ENCODE peak calls at places on chromosomes 3 and 15, in ten cellular contexts. One of them, this sample, is unnamed.

GRCh38 chr15:35427091-35427490 is 118.9 kb downstream of the DPH6 start:
- DNase-seq in left ventricle myocardium inferior: no peak
- DNase-seq in CD8-positive, alpha-beta memory T cell: no peak
- DNase-seq in GM23338: no peak
- DNase-seq in fibroblast of mammary gland: peak; percentile 80
- DNase-seq in brain microvascular endothelial cell: peak; percentile 58
- DNase-seq in choroid plexus epithelial cell: peak; percentile 94
- DNase-seq in fibroblast of the aortic adventitia: peak; percentile 83
- DNase-seq in fibroblast of pulmonary artery: peak; percentile 85
- DNase-seq in cardiac muscle cell: no peak
- DNase-seq in this sample: peak; percentile 89

GRCh38 chr15:23644829-23645228 is 2.8 kb downstream of the MAGEL2 start:
- DNase-seq in left ventricle myocardium inferior: no peak
- DNase-seq in CD8-positive, alpha-beta memory T cell: no peak
- DNase-seq in GM23338: no peak
- DNase-seq in fibroblast of mammary gland: no peak
- DNase-seq in brain microvascular endothelial cell: no peak
- DNase-seq in choroid plexus epithelial cell: no peak
- DNase-seq in fibroblast of the aortic adventitia: no peak
- DNase-seq in fibroblast of pulmonary artery: no peak
- DNase-seq in cardiac muscle cell: no peak
- DNase-seq in this sample: no peak

GRCh38 chr15:56366211-56366610 is 985 bp downstream of the TEX9 start:
- DNase-seq in left ventricle myocardium inferior: no peak
- DNase-seq in CD8-positive, alpha-beta memory T cell: no peak
- DNase-seq in GM23338: peak; percentile 36
- DNase-seq in fibroblast of mammary gland: no peak
- DNase-seq in brain microvascular endothelial cell: no peak
- DNase-seq in choroid plexus epithelial cell: no peak
- DNase-seq in fibroblast of the aortic adventitia: no peak
- DNase-seq in fibroblast of pulmonary artery: no peak
- DNase-seq in cardiac muscle cell: no peak
- DNase-seq in this sample: no peak

GRCh38 chr15:48962662-48963523 is 826 bp downstream of the SHC4 start:
- DNase-seq in left ventricle myocardium inferior: peak; percentile 43
- DNase-seq in CD8-positive, alpha-beta memory T cell: no peak
- DNase-seq in GM23338: peak; percentile 67
- DNase-seq in fibroblast of mammary gland: peak; percentile 48
- DNase-seq in brain microvascular endothelial cell: peak; percentile 28
- DNase-seq in choroid plexus epithelial cell: peak; percentile 64
- DNase-seq in fibroblast of the aortic adventitia: peak; percentile 58
- DNase-seq in fibroblast of pulmonary artery: peak; percentile 59
- DNase-seq in cardiac muscle cell: peak; percentile 58
- DNase-seq in this sample: peak; percentile 45

GRCh38 chr15:41968738-41969137 is 3.6 kb downstream of the EHD4 start:
- DNase-seq in left ventricle myocardium inferior: no peak
- DNase-seq in CD8-positive, alpha-beta memory T cell: no peak
- DNase-seq in GM23338: no peak
- DNase-seq in fibroblast of mammary gland: peak; percentile 42
- DNase-seq in brain microvascular endothelial cell: no peak
- DNase-seq in choroid plexus epithelial cell: no peak
- DNase-seq in fibroblast of the aortic adventitia: no peak
- DNase-seq in fibroblast of pulmonary artery: no peak
- DNase-seq in cardiac muscle cell: no peak
- DNase-seq in this sample: no peak

GRCh38 chr3:184405075-184406060 is 25.5 kb downstream of the CHRD start:
- DNase-seq in left ventricle myocardium inferior: no peak
- DNase-seq in CD8-positive, alpha-beta memory T cell: no peak
- DNase-seq in GM23338: no peak
- DNase-seq in fibroblast of mammary gland: no peak
- DNase-seq in brain microvascular endothelial cell: no peak
- DNase-seq in choroid plexus epithelial cell: no peak
- DNase-seq in fibroblast of the aortic adventitia: no peak
- DNase-seq in fibroblast of pulmonary artery: no peak
- DNase-seq in cardiac muscle cell: no peak
- DNase-seq in this sample: no peak

GRCh38 chr3:12393894-12394293 is 90.4 kb upstream of the TSEN2 start:
- DNase-seq in left ventricle myocardium inferior: no peak
- DNase-seq in CD8-positive, alpha-beta memory T cell: no peak
- DNase-seq in GM23338: no peak
- DNase-seq in fibroblast of mammary gland: peak; percentile 97
- DNase-seq in brain microvascular endothelial cell: no peak
- DNase-seq in choroid plexus epithelial cell: peak; percentile 94
- DNase-seq in fibroblast of the aortic adventitia: peak; percentile 99
- DNase-seq in fibroblast of pulmonary artery: peak; percentile 98
- DNase-seq in cardiac muscle cell: no peak
- DNase-seq in this sample: peak; percentile 94

GRCh38 chr15:72306211-72306785 is 13.7 kb downstream of the CELF6 start:
- DNase-seq in left ventricle myocardium inferior: no peak
- DNase-seq in CD8-positive, alpha-beta memory T cell: peak; percentile 46
- DNase-seq in GM23338: peak; percentile 91
- DNase-seq in fibroblast of mammary gland: peak; percentile 57
- DNase-seq in brain microvascular endothelial cell: peak; percentile 12
- DNase-seq in choroid plexus epithelial cell: peak; percentile 70
- DNase-seq in fibroblast of the aortic adventitia: peak; percentile 39
- DNase-seq in fibroblast of pulmonary artery: peak; percentile 77
- DNase-seq in cardiac muscle cell: no peak
- DNase-seq in this sample: peak; percentile 40

GRCh38 chr3:108468577-108468976 is 41.8 kb downstream of the MYH15 start:
- DNase-seq in left ventricle myocardium inferior: no peak
- DNase-seq in CD8-positive, alpha-beta memory T cell: no peak
- DNase-seq in GM23338: no peak
- DNase-seq in fibroblast of mammary gland: no peak
- DNase-seq in brain microvascular endothelial cell: no peak
- DNase-seq in choroid plexus epithelial cell: no peak
- DNase-seq in fibroblast of the aortic adventitia: no peak
- DNase-seq in fibroblast of pulmonary artery: no peak
- DNase-seq in cardiac muscle cell: no peak
- DNase-seq in this sample: no peak

GRCh38 chr3:108459225-108459624 is 51.2 kb downstream of the MYH15 start:
- DNase-seq in left ventricle myocardium inferior: no peak
- DNase-seq in CD8-positive, alpha-beta memory T cell: no peak
- DNase-seq in GM23338: no peak
- DNase-seq in fibroblast of mammary gland: no peak
- DNase-seq in brain microvascular endothelial cell: no peak
- DNase-seq in choroid plexus epithelial cell: no peak
- DNase-seq in fibroblast of the aortic adventitia: no peak
- DNase-seq in fibroblast of pulmonary artery: no peak
- DNase-seq in cardiac muscle cell: no peak
- DNase-seq in this sample: no peak

GRCh38 chr3:108461641-108462040 is 48.8 kb downstream of the MYH15 start:
- DNase-seq in left ventricle myocardium inferior: no peak
- DNase-seq in CD8-positive, alpha-beta memory T cell: no peak
- DNase-seq in GM23338: no peak
- DNase-seq in fibroblast of mammary gland: peak; percentile 30
- DNase-seq in brain microvascular endothelial cell: no peak
- DNase-seq in choroid plexus epithelial cell: no peak
- DNase-seq in fibroblast of the aortic adventitia: peak; percentile 72
- DNase-seq in fibroblast of pulmonary artery: peak; percentile 36
- DNase-seq in cardiac muscle cell: no peak
- DNase-seq in this sample: peak; percentile 32

DNA sequence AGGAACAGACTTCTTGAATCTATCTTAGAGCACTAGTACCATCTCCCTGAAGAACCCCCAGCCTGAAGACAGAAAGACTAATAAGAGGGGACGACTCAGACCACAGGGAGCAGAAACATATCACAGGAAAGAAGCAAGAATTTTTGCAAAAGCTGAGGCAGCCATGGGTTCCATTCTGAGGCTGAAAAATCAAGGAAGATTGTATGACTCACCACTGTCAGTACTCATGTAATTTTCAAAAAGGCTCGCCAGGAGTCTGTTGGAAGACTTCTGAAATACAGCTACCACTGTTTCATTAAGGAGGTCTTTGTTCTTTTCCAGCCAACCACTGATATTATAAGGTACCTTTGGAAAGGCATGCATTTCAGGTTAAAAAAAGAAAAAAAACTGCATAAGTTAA is 47.5 kb downstream of the MYH15 start:
- DNase-seq in left ventricle myocardium inferior: no peak
- DNase-seq in CD8-positive, alpha-beta memory T cell: no peak
- DNase-seq in GM23338: no peak
- DNase-seq in fibroblast of mammary gland: peak; percentile 49
- DNase-seq in brain microvascular endothelial cell: peak; percentile 31
- DNase-seq in choroid plexus epithelial cell: peak; percentile 50
- DNase-seq in fibroblast of the aortic adventitia: peak; percentile 48
- DNase-seq in fibroblast of pulmonary artery: peak; percentile 40
- DNase-seq in cardiac muscle cell: no peak
- DNase-seq in this sample: peak; percentile 34
- H3K4me3 ChIP-seq in left ventricle myocardium inferior: no peak overlapping the region
- H3K4me3 ChIP-seq in CD8-positive, alpha-beta memory T cell: no peak overlapping the region
- H3K4me3 ChIP-seq in GM23338: no peak overlapping the region
- H3K4me3 ChIP-seq in fibroblast of mammary gland: no peak overlapping the region
- H3K4me3 ChIP-seq in brain microvascular endothelial cell: no peak overlapping the region
- H3K4me3 ChIP-seq in choroid plexus epithelial cell: no peak overlapping the region
- H3K4me3 ChIP-seq in fibroblast of the aortic adventitia: no peak overlapping the region
- H3K4me3 ChIP-seq in fibroblast of pulmonary artery: no peak overlapping the region
- H3K4me3 ChIP-seq in cardiac muscle cell: no peak overlapping the region
- H3K4me3 ChIP-seq in this sample: no peak overlapping the region

DNA sequence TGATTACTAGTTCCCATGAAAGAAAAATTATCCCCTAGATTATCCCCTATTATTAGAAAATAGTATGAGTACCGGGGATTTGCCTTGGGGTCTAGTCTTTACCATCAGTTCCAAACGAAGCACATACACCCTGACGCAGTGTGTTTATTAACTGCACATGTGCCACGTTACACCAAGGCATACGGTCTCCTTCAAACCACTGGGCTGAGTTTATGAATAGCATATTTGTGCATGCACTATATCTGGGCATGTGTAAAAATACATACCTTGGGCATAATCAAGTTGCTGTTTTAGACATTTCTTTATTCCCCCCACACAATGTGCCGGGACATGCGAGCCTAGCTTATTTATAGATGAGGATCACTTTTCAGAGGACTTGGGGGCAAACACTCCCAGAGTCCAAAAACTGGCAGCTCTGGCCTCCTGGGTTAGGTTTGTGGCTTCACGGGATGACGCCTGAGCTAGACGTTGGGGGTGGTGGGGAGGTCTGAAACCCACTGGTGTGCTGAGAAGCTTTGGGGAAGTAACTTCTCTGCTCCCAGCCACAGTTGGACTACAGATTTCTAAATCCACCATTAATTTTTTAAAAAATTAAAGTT is 16.2 kb downstream of the IGDCC4 start:
- DNase-seq in left ventricle myocardium inferior: no peak
- DNase-seq in CD8-positive, alpha-beta memory T cell: no peak
- DNase-seq in GM23338: no peak
- DNase-seq in fibroblast of mammary gland: no peak
- DNase-seq in brain microvascular endothelial cell: no peak
- DNase-seq in choroid plexus epithelial cell: no peak
- DNase-seq in fibroblast of the aortic adventitia: no peak
- DNase-seq in fibroblast of pulmonary artery: no peak
- DNase-seq in cardiac muscle cell: no peak
- DNase-seq in this sample: no peak
- H3K4me3 ChIP-seq in left ventricle myocardium inferior: no peak overlapping the region
- H3K4me3 ChIP-seq in CD8-positive, alpha-beta memory T cell: no peak overlapping the region
- H3K4me3 ChIP-seq in GM23338: no peak overlapping the region
- H3K4me3 ChIP-seq in fibroblast of mammary gland: no peak overlapping the region
- H3K4me3 ChIP-seq in brain microvascular endothelial cell: no peak overlapping the region
- H3K4me3 ChIP-seq in choroid plexus epithelial cell: no peak overlapping the region
- H3K4me3 ChIP-seq in fibroblast of the aortic adventitia: no peak overlapping the region
- H3K4me3 ChIP-seq in fibroblast of pulmonary artery: no peak overlapping the region
- H3K4me3 ChIP-seq in cardiac muscle cell: no peak overlapping the region
- H3K4me3 ChIP-seq in this sample: no peak overlapping the region

GRCh38 chr3:124850212-124850611 is 37.0 kb downstream of the ITGB5 start:
- DNase-seq in left ventricle myocardium inferior: no peak
- DNase-seq in CD8-positive, alpha-beta memory T cell: no peak
- DNase-seq in GM23338: no peak
- DNase-seq in fibroblast of mammary gland: no peak
- DNase-seq in brain microvascular endothelial cell: no peak
- DNase-seq in choroid plexus epithelial cell: no peak
- DNase-seq in fibroblast of the aortic adventitia: no peak
- DNase-seq in fibroblast of pulmonary artery: no peak
- DNase-seq in cardiac muscle cell: no peak
- DNase-seq in this sample: peak; percentile 33

GRCh38 chr3:124850633-124851032 is 36.5 kb downstream of the ITGB5 start:
- DNase-seq in left ventricle myocardium inferior: peak; percentile 22
- DNase-seq in CD8-positive, alpha-beta memory T cell: no peak
- DNase-seq in GM23338: no peak
- DNase-seq in fibroblast of mammary gland: peak; percentile 55
- DNase-seq in brain microvascular endothelial cell: peak; percentile 78
- DNase-seq in choroid plexus epithelial cell: peak; percentile 78
- DNase-seq in fibroblast of the aortic adventitia: peak; percentile 68
- DNase-seq in fibroblast of pulmonary artery: peak; percentile 57
- DNase-seq in cardiac muscle cell: no peak
- DNase-seq in this sample: peak; percentile 84

GRCh38 chr3:124847863-124848262 is 39.3 kb downstream of the ITGB5 start:
- DNase-seq in left ventricle myocardium inferior: no peak
- DNase-seq in CD8-positive, alpha-beta memory T cell: no peak
- DNase-seq in GM23338: no peak
- DNase-seq in fibroblast of mammary gland: no peak
- DNase-seq in brain microvascular endothelial cell: no peak
- DNase-seq in choroid plexus epithelial cell: no peak
- DNase-seq in fibroblast of the aortic adventitia: no peak
- DNase-seq in fibroblast of pulmonary artery: no peak
- DNase-seq in cardiac muscle cell: no peak
- DNase-seq in this sample: no peak

GRCh38 chr3:124846189-124846588 is 41.0 kb downstream of the ITGB5 start:
- DNase-seq in left ventricle myocardium inferior: no peak
- DNase-seq in CD8-positive, alpha-beta memory T cell: no peak
- DNase-seq in GM23338: no peak
- DNase-seq in fibroblast of mammary gland: peak; percentile 92
- DNase-seq in brain microvascular endothelial cell: peak; percentile 59
- DNase-seq in choroid plexus epithelial cell: peak; percentile 90
- DNase-seq in fibroblast of the aortic adventitia: peak; percentile 93
- DNase-seq in fibroblast of pulmonary artery: peak; percentile 92
- DNase-seq in cardiac muscle cell: no peak
- DNase-seq in this sample: peak; percentile 86

DNA sequence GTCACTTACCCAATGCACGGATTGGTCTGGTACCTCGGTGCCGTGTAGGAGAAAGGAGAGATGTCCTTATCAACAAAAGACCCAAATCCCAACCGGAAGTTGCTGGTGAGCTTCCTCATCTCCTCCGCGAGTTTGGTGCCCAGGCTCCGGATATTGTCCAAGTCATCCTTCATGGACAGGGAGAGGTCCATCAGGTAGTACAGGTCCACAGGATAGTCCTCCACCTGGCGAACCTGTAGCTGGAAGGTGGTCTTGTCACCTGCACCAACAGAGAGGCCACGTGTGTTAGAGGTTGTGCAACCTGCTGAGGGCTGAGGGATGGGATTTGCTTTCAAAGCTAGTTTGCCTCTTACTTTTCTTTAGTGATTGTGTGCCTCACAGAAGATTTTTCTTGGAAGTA is 38.9 kb downstream of the ITGB5 start:
- DNase-seq in left ventricle myocardium inferior: no peak
- DNase-seq in CD8-positive, alpha-beta memory T cell: no peak
- DNase-seq in GM23338: no peak
- DNase-seq in fibroblast of mammary gland: no peak
- DNase-seq in brain microvascular endothelial cell: no peak
- DNase-seq in choroid plexus epithelial cell: no peak
- DNase-seq in fibroblast of the aortic adventitia: no peak
- DNase-seq in fibroblast of pulmonary artery: no peak
- DNase-seq in cardiac muscle cell: no peak
- DNase-seq in this sample: no peak
- H3K4me3 ChIP-seq in left ventricle myocardium inferior: no peak overlapping the region
- H3K4me3 ChIP-seq in CD8-positive, alpha-beta memory T cell: no peak overlapping the region
- H3K4me3 ChIP-seq in GM23338: no peak overlapping the region
- H3K4me3 ChIP-seq in fibroblast of mammary gland: no peak overlapping the region
- H3K4me3 ChIP-seq in brain microvascular endothelial cell: no peak overlapping the region
- H3K4me3 ChIP-seq in choroid plexus epithelial cell: no peak overlapping the region
- H3K4me3 ChIP-seq in fibroblast of the aortic adventitia: no peak overlapping the region
- H3K4me3 ChIP-seq in fibroblast of pulmonary artery: no peak overlapping the region
- H3K4me3 ChIP-seq in cardiac muscle cell: no peak overlapping the region
- H3K4me3 ChIP-seq in this sample: no peak overlapping the region

DNA sequence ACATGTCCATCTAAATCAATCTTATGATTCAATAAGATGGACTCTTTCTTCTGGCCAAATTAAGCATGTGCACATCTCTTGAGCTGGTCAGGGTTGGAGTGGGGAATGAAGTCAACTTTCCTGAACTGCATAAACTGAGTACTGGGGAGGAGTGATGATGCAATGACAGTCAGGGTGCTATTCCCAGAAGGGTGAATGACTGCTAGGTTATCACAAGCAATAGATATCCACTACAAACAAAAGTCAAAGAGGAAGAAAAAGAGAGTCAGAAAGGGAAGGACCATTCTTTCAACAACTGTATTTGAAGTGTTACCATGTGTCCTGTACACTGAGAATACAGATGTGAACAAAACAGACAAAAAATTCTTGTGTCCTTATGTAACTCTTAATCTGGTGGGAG is 70.0 kb downstream of the ALCAM start:
- DNase-seq in left ventricle myocardium inferior: no peak
- DNase-seq in CD8-positive, alpha-beta memory T cell: no peak
- DNase-seq in GM23338: no peak
- DNase-seq in fibroblast of mammary gland: no peak
- DNase-seq in brain microvascular endothelial cell: no peak
- DNase-seq in choroid plexus epithelial cell: no peak
- DNase-seq in fibroblast of the aortic adventitia: no peak
- DNase-seq in fibroblast of pulmonary artery: no peak
- DNase-seq in cardiac muscle cell: no peak
- DNase-seq in this sample: no peak
- H3K4me3 ChIP-seq in left ventricle myocardium inferior: no peak overlapping the region
- H3K4me3 ChIP-seq in CD8-positive, alpha-beta memory T cell: no peak overlapping the region
- H3K4me3 ChIP-seq in GM23338: no peak overlapping the region
- H3K4me3 ChIP-seq in fibroblast of mammary gland: no peak overlapping the region
- H3K4me3 ChIP-seq in brain microvascular endothelial cell: no peak overlapping the region
- H3K4me3 ChIP-seq in choroid plexus epithelial cell: no peak overlapping the region
- H3K4me3 ChIP-seq in fibroblast of the aortic adventitia: no peak overlapping the region
- H3K4me3 ChIP-seq in fibroblast of pulmonary artery: no peak overlapping the region
- H3K4me3 ChIP-seq in cardiac muscle cell: no peak overlapping the region
- H3K4me3 ChIP-seq in this sample: no peak overlapping the region

This sample was measured in AG10803.